ENCODE peak calls at places on chromosome 22, in four cellular contexts. One of them, this sample, is unnamed.
A peak's percentile ranks its signal among the peaks of the same experiment; 100 is the strongest.

GRCh38 chr22:38700271-38700788 is 413 bp downstream of the JOSD1 start:
- DNase-seq in IMR-90: no peak
- DNase-seq in transverse colon: peak; percentile 80
- DNase-seq in cardiac muscle cell: no peak
- DNase-seq in this sample: no peak

GRCh38 chr22:46737105-46737975 is 712 bp downstream of the CERK start:
- DNase-seq in cardiac muscle cell: peak; percentile 66
- DNase-seq in IMR-90: peak; percentile 34
- DNase-seq in transverse colon: peak; percentile 59
- DNase-seq in this sample: no peak

GRCh38 chr22:46640293-46640692 is 20.1 kb downstream of the GRAMD4 start:
- DNase-seq in cardiac muscle cell: no peak
- DNase-seq in IMR-90: no peak
- DNase-seq in transverse colon: no peak
- DNase-seq in this sample: no peak

GRCh38 chr22:26590525-26590858 is 560 bp upstream of the TPST2 start:
- DNase-seq in transverse colon: no peak
- DNase-seq in cardiac muscle cell: no peak
- DNase-seq in IMR-90: no peak
- DNase-seq in this sample: no peak

GRCh38 chr22:32237905-32238304 is 17.2 kb downstream of the SLC5A4 start:
- DNase-seq in IMR-90: no peak
- DNase-seq in transverse colon: no peak
- DNase-seq in cardiac muscle cell: no peak
- DNase-seq in this sample: no peak

GRCh38 chr22:38050720-38051119 is 6.5 kb upstream of the PICK1 start:
- DNase-seq in cardiac muscle cell: no peak
- DNase-seq in IMR-90: no peak
- DNase-seq in transverse colon: no peak
- DNase-seq in this sample: no peak

GRCh38 chr22:40603088-40603605 is 33.4 kb downstream of the MRTFA start:
- DNase-seq in cardiac muscle cell: no peak
- DNase-seq in transverse colon: no peak
- DNase-seq in IMR-90: peak; percentile 78
- DNase-seq in this sample: no peak

GRCh38 chr22:28346308-28346707 is 333.3 kb downstream of the TTC28 start:
- DNase-seq in IMR-90: no peak
- DNase-seq in transverse colon: no peak
- DNase-seq in cardiac muscle cell: no peak
- DNase-seq in this sample: no peak

GRCh38 chr22:26553056-26553752 is 36.7 kb downstream of the TPST2 start:
- DNase-seq in IMR-90: peak; percentile 94
- DNase-seq in cardiac muscle cell: no peak
- DNase-seq in transverse colon: no peak
- DNase-seq in this sample: no peak

GRCh38 chr22:48758905-48759875 is 1068.5 kb downstream of the BRD1 start:
- DNase-seq in transverse colon: no peak
- DNase-seq in IMR-90: no peak
- DNase-seq in cardiac muscle cell: no peak
- DNase-seq in this sample: no peak

GRCh38 chr22:38757464-38757757 is 1.6 kb upstream of the SUN2 start:
- DNase-seq in IMR-90: no peak
- DNase-seq in transverse colon: no peak
- DNase-seq in cardiac muscle cell: no peak
- DNase-seq in this sample: no peak

GRCh38 chr22:31969789-31970489 is 25.6 kb downstream of the YWHAH start:
- DNase-seq in cardiac muscle cell: peak; percentile 73
- DNase-seq in IMR-90: peak; percentile 66
- DNase-seq in transverse colon: peak; percentile 80
- DNase-seq in this sample: no peak

GRCh38 chr22:39396797-39397195 is 2.8 kb upstream of the TAB1 start:
- DNase-seq in cardiac muscle cell: no peak
- DNase-seq in IMR-90: no peak
- DNase-seq in transverse colon: no peak
- DNase-seq in this sample: no peak

GRCh38 chr22:43449205-43449830 is 37.5 kb downstream of the MPPED1 start:
- DNase-seq in transverse colon: no peak
- DNase-seq in IMR-90: no peak
- DNase-seq in cardiac muscle cell: peak; percentile 28
- DNase-seq in this sample: no peak

GRCh38 chr22:28903719-28904118 is 20.3 kb downstream of the ZNRF3 start:
- DNase-seq in transverse colon: no peak
- DNase-seq in IMR-90: no peak
- DNase-seq in cardiac muscle cell: peak; percentile 48
- DNase-seq in this sample: no peak

GRCh38 chr22:40714514-40714966 is 35.3 kb downstream of the MCHR1 start:
- DNase-seq in cardiac muscle cell: no peak
- DNase-seq in transverse colon: no peak
- DNase-seq in IMR-90: peak; percentile 68
- DNase-seq in this sample: no peak

GRCh38 chr22:43300891-43301676 is 42.1 kb downstream of the SCUBE1 start:
- DNase-seq in cardiac muscle cell: no peak
- DNase-seq in transverse colon: no peak
- DNase-seq in IMR-90: no peak
- DNase-seq in this sample: peak; percentile 41

GRCh38 chr22:47173535-47174021 is 411.1 kb downstream of the TBC1D22A start:
- DNase-seq in transverse colon: peak; percentile 3
- DNase-seq in IMR-90: no peak
- DNase-seq in cardiac muscle cell: no peak
- DNase-seq in this sample: no peak

GRCh38 chr22:28710112-28710888 is 30.7 kb upstream of the TTC28 start:
- DNase-seq in IMR-90: peak; percentile 93
- DNase-seq in cardiac muscle cell: no peak
- DNase-seq in transverse colon: no peak
- DNase-seq in this sample: no peak

GRCh38 chr22:24383061-24383460 is 44.3 kb upstream of the ADORA2A start:
- DNase-seq in IMR-90: no peak
- DNase-seq in cardiac muscle cell: no peak
- DNase-seq in transverse colon: no peak
- DNase-seq in this sample: no peak

GRCh38 chr22:31400023-31400397 is 606 bp downstream of the DRG1 start:
- DNase-seq in transverse colon: peak; percentile 7
- DNase-seq in IMR-90: peak; percentile 35
- DNase-seq in cardiac muscle cell: peak; percentile 8
- DNase-seq in this sample: no peak

GRCh38 chr22:21569459-21570161 is 2.1 kb downstream of the UBE2L3 start:
- DNase-seq in transverse colon: no peak
- DNase-seq in IMR-90: no peak
- DNase-seq in cardiac muscle cell: no peak
- DNase-seq in this sample: no peak

GRCh38 chr22:48520888-48521600 is 1306.6 kb downstream of the BRD1 start:
- DNase-seq in cardiac muscle cell: no peak
- DNase-seq in transverse colon: no peak
- DNase-seq in IMR-90: no peak
- DNase-seq in this sample: no peak

GRCh38 chr22:27135582-27135981 is 478.2 kb downstream of the MIAT start:
- DNase-seq in IMR-90: peak; percentile 73
- DNase-seq in transverse colon: no peak
- DNase-seq in cardiac muscle cell: peak; percentile 16
- DNase-seq in this sample: no peak

GRCh38 chr22:37425800-37426531 is 1.3 kb downstream of the ELFN2 start:
- DNase-seq in IMR-90: peak; percentile 45
- DNase-seq in transverse colon: no peak
- DNase-seq in cardiac muscle cell: no peak
- DNase-seq in this sample: no peak

GRCh38 chr22:26823966-26824365 is 166.6 kb downstream of the MIAT start:
- DNase-seq in cardiac muscle cell: no peak
- DNase-seq in IMR-90: no peak
- DNase-seq in transverse colon: no peak
- DNase-seq in this sample: no peak

GRCh38 chr22:26485013-26485412 is 1.3 kb downstream of the SRRD start:
- DNase-seq in cardiac muscle cell: no peak
- DNase-seq in transverse colon: no peak
- DNase-seq in IMR-90: no peak
- DNase-seq in this sample: no peak

GRCh38 chr22:46289244-46289891 is 7.3 kb upstream of the GTSE1 start:
- DNase-seq in cardiac muscle cell: no peak
- DNase-seq in IMR-90: no peak
- DNase-seq in transverse colon: no peak
- DNase-seq in this sample: no peak

GRCh38 chr22:48096846-48097665 is 1334.6 kb downstream of the TBC1D22A start:
- DNase-seq in transverse colon: no peak
- DNase-seq in IMR-90: no peak
- DNase-seq in cardiac muscle cell: no peak
- DNase-seq in this sample: no peak

GRCh38 chr22:32103648-32104326 is 55.3 kb downstream of the C22orf42 start:
- DNase-seq in cardiac muscle cell: no peak
- DNase-seq in transverse colon: no peak
- DNase-seq in IMR-90: peak; percentile 3
- DNase-seq in this sample: no peak

GRCh38 chr22:31876156-31877035 is 67.9 kb upstream of the YWHAH start:
- DNase-seq in cardiac muscle cell: no peak
- DNase-seq in transverse colon: no peak
- DNase-seq in IMR-90: no peak
- DNase-seq in this sample: no peak

DNA sequence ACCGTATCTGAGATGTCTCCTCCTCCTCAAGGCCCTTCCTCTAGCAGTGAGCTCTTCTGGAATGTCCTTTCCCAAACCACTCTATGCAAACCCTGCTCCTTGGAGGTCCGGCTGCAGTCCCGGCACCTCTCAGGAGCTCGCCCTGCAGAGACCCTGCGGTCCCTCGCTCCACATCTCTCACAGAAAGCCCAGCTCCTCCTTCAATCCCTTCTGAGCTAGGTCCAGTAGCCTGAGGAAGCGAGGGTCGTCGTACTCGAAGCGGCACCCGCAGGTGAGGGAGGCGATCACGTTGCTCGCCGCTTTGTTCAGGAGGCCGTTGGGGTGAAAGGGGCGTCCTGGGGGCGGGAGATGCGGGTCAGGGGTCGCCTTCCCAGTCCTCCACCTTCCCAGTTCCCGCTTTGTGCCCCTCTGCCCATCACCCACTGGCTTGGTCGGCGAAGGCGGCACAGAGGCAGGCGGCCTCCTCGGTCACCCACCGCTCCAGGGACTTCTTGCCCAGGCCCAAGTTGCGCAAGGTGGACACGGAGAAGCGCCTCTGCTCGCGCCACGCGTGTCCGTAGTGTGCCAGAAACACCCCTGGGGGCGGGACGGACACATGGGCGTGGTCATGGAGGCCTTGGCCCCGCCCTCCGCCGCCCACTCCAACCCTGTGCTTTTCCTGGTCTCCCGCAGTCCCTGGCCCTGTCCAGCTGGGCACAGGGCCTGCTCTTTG is 21.5 kb upstream of the CYP2D6 start:
- DNase-seq in cardiac muscle cell: no peak
- DNase-seq in IMR-90: no peak
- DNase-seq in transverse colon: no peak
- DNase-seq in this sample: no peak
- H3K27ac ChIP-seq in cardiac muscle cell: no peak overlapping the region
- H3K27ac ChIP-seq in IMR-90: no peak overlapping the region
- H3K27ac ChIP-seq in transverse colon: no peak overlapping the region
- H3K27ac ChIP-seq in this sample: no peak overlapping the region

GRCh38 chr22:20036535-20037392 is 15.9 kb downstream of the TANGO2 start:
- DNase-seq in IMR-90: no peak
- DNase-seq in cardiac muscle cell: no peak
- DNase-seq in transverse colon: no peak
- DNase-seq in this sample: no peak
- H3K4me3 ChIP-seq in IMR-90: no peak overlapping the region
- H3K4me3 ChIP-seq in cardiac muscle cell: no peak overlapping the region
- H3K4me3 ChIP-seq in transverse colon: no peak overlapping the region
- H3K4me3 ChIP-seq in this sample: no peak overlapping the region

GRCh38 chr22:19965771-19966709 is 24.4 kb upstream of the TXNRD2 start:
- DNase-seq in cardiac muscle cell: no peak
- DNase-seq in IMR-90: no peak
- DNase-seq in transverse colon: no peak
- DNase-seq in this sample: no peak

GRCh38 chr22:19967850-19968449 is 26.3 kb upstream of the TXNRD2 start:
- DNase-seq in transverse colon: no peak
- DNase-seq in cardiac muscle cell: no peak
- DNase-seq in IMR-90: no peak
- DNase-seq in this sample: no peak

GRCh38 chr22:19969141-19969928 is 27.7 kb upstream of the TXNRD2 start:
- DNase-seq in transverse colon: no peak
- DNase-seq in IMR-90: no peak
- DNase-seq in cardiac muscle cell: no peak
- DNase-seq in this sample: no peak

GRCh38 chr22:19968450-19968891 is 26.9 kb upstream of the TXNRD2 start:
- DNase-seq in cardiac muscle cell: no peak
- DNase-seq in IMR-90: no peak
- DNase-seq in transverse colon: no peak
- DNase-seq in this sample: no peak

DNA sequence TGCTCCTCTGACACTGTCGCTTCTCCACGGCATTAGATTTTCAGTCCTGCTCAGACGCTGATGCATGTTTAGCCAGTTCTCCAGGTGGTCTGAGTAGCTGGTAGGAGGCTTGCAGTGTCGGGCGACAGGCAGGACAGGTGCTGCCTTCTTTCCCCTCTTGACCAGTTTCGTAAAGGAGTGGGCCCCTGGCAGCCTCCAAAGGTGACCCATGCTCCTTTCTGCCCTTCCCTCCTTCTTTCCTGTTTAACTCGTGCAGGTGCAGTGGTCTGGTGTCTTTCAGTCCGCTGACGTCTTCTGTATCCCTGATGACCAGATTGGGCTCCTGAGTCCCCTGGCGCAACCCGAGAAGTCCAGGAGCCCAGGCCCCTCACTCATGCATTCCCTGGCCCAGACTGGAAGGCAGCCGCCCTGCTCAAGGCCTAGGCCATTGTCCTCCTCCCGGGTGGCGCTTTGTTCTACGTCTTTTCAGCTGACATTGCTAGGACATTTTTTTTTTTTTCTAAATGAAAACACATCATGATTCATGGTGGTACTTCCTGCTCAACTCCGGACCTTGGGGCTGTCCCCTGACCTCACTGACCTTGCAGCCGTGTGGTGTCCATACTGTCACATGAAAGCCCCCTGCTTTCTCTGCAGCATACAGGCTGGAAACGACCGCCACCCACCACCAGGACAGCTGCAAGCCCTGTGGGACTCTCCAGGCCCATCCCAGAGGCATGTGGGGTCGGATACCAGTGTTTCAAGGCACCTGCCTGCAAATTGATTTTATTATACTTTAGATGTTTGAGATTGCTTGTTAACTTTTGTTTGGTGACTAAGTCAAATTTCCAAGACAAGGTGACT is 25.5 kb upstream of the TXNRD2 start:
- DNase-seq in transverse colon: no peak
- DNase-seq in cardiac muscle cell: no peak
- DNase-seq in IMR-90: no peak
- DNase-seq in this sample: no peak
- H3K27ac ChIP-seq in transverse colon: no peak overlapping the region
- H3K27ac ChIP-seq in cardiac muscle cell: no peak overlapping the region
- H3K27ac ChIP-seq in IMR-90: no peak overlapping the region
- H3K27ac ChIP-seq in this sample: peak overlapping the region; percentile 22

GRCh38 chr22:44752285-44753188 is at the start of gene ARHGAP8:
- DNase-seq in cardiac muscle cell: peak; percentile 15
- DNase-seq in IMR-90: no peak
- DNase-seq in transverse colon: peak; percentile 64
- DNase-seq in this sample: no peak

GRCh38 chr22:44755418-44755817 is 3.0 kb downstream of the ARHGAP8 start:
- DNase-seq in IMR-90: no peak
- DNase-seq in cardiac muscle cell: no peak
- DNase-seq in transverse colon: no peak
- DNase-seq in this sample: no peak

GRCh38 chr22:44755956-44756361 is 3.6 kb downstream of the ARHGAP8 start:
- DNase-seq in IMR-90: no peak
- DNase-seq in transverse colon: peak; percentile 71
- DNase-seq in cardiac muscle cell: no peak
- DNase-seq in this sample: no peak

GRCh38 chr22:44755000-44755399 is 2.6 kb downstream of the ARHGAP8 start:
- DNase-seq in cardiac muscle cell: no peak
- DNase-seq in transverse colon: no peak
- DNase-seq in IMR-90: no peak
- DNase-seq in this sample: no peak

GRCh38 chr22:44753189-44754042 is 1.0 kb downstream of the ARHGAP8 start:
- DNase-seq in IMR-90: peak; percentile 81
- DNase-seq in cardiac muscle cell: peak; percentile 64
- DNase-seq in transverse colon: no peak
- DNase-seq in this sample: no peak
- H3K4me3 ChIP-seq in IMR-90: no peak overlapping the region
- H3K4me3 ChIP-seq in cardiac muscle cell: peak overlapping the region; percentile 47
- H3K4me3 ChIP-seq in transverse colon: peak overlapping the region; percentile 15
- H3K4me3 ChIP-seq in this sample: no peak overlapping the region